ENCODE peak calls at places on chromosomes 13 and 19, in four cellular contexts. H, C, L and S are unnamed samples.

GRCh38 chr19:35425682-35426081 is 22.4 kb upstream of the FFAR2 start:
- DNase-seq in H (no peak), C (no peak), L (no peak), S (no peak)

GRCh38 chr19:47802521-47803043 is 1.8 kb downstream of the TPRX1 start:
- DNase-seq in H (no peak), C (no peak), L (no peak), S (no peak)

GRCh38 chr19:42422576-42423461 is 4.4 kb downstream of the LIPE start:
- DNase-seq in H (peak; percentile 22), C (no peak), L (peak; percentile 10), S (no peak)

GRCh38 chr13:45575830-45576180 is 39.7 kb downstream of the ERICH6B start:
- DNase-seq in H (no peak), C (no peak), L (no peak), S (no peak)

GRCh38 chr13:51125495-51126226 is 14.6 kb upstream of the C13orf42 start:
- DNase-seq in H (peak; percentile 13), C (peak; percentile 21), L (peak; percentile 7), S (peak; percentile 42)

GRCh38 chr19:21483589-21484170 is 21.7 kb upstream of the ZNF429 start:
- DNase-seq in H (peak; percentile 63), C (peak; percentile 67), L (no peak), S (peak; percentile 42)

GRCh38 chr13:71515639-71516038 is 351.4 kb downstream of the DACH1 start:
- DNase-seq in H (no peak), C (no peak), L (no peak), S (no peak)

GRCh38 chr19:18495204-18495911 is 26.5 kb downstream of the ELL start:
- DNase-seq in H (no peak), C (no peak), L (no peak), S (no peak)

GRCh38 chr19:1624458-1624857 is 19.2 kb upstream of the UQCR11 start:
- DNase-seq in H (peak; percentile 40), C (peak; percentile 31), L (no peak), S (peak; percentile 54)

GRCh38 chr19:35211545-35212230 is 16.9 kb downstream of the FAM187B start:
- DNase-seq in H (peak; percentile 38), C (peak; percentile 33), L (no peak), S (no peak)

GRCh38 chr13:41565221-41565620 is 107.9 kb downstream of the RGCC start:
- DNase-seq in H (no peak), C (no peak), L (peak; percentile 98), S (no peak)

GRCh38 chr19:39128511-39129079 is 3.0 kb downstream of the PAK4 start:
- DNase-seq in H (no peak), C (no peak), L (no peak), S (no peak)

GRCh38 chr13:96551540-96551939 is 442.7 kb downstream of the OXGR1 start:
- DNase-seq in H (no peak), C (no peak), L (no peak), S (no peak)

GRCh38 chr13:84571264-84571663 is 689.0 kb upstream of the SLITRK1 start:
- DNase-seq in H (no peak), C (no peak), L (no peak), S (no peak)

GRCh38 chr13:111902726-111903125 is 164.2 kb upstream of the SOX1 start:
- DNase-seq in H (no peak), C (no peak), L (no peak), S (no peak)

GRCh38 chr13:74062933-74063332 is 71.3 kb downstream of the KLF12 start:
- DNase-seq in H (no peak), C (peak; percentile 66), L (no peak), S (no peak)

GRCh38 chr19:45758921-45759320 is 10.1 kb downstream of the SIX5 start:
- DNase-seq in H (no peak), C (no peak), L (no peak), S (no peak)

GRCh38 chr13:67383358-67383757 is 153.2 kb upstream of the PCDH9 start:
- DNase-seq in H (no peak), C (no peak), L (no peak), S (no peak)

GRCh38 chr19:45577111-45577905 is 7.3 kb downstream of the OPA3 start:
- DNase-seq in H (no peak), C (peak; percentile 49), L (peak; percentile 81), S (no peak)

GRCh38 chr19:14560776-14561108 is 11.1 kb downstream of the NDUFB7 start:
- DNase-seq in H (no peak), C (no peak), L (no peak), S (no peak)

GRCh38 chr19:57280913-57281425 is 684 bp downstream of the ZNF460 start:
- DNase-seq in H (no peak), C (no peak), L (no peak), S (no peak)

GRCh38 chr19:1746401-1747284 is 6.7 kb upstream of the ONECUT3 start:
- DNase-seq in H (no peak), C (no peak), L (no peak), S (no peak)

GRCh38 chr13:65532231-65532630 is 1697.9 kb downstream of the PCDH9 start:
- DNase-seq in H (no peak), C (no peak), L (no peak), S (no peak)

GRCh38 chr19:1752009-1752756 is 1.1 kb upstream of the ONECUT3 start:
- DNase-seq in H (no peak), C (no peak), L (no peak), S (no peak)

GRCh38 chr19:28731113-28731512 is 481.8 kb downstream of the UQCRFS1 start:
- DNase-seq in H (no peak), C (no peak), L (no peak), S (no peak)

GRCh38 chr19:6611441-6611852 is 20.5 kb upstream of the CD70 start:
- DNase-seq in H (no peak), C (no peak), L (peak; percentile 76), S (no peak)

GRCh38 chr19:1135454-1135853 is 31.7 kb downstream of the GPX4 start:
- DNase-seq in H (no peak), C (no peak), L (no peak), S (no peak)